ENCODE peak calls at places on chromosome 11, in seven cellular contexts. T is cardiac muscle cell; I is heart right ventricle; A is PC-9; H is esophagus muscularis mucosa; K is naive thymus-derived CD4-positive, alpha-beta T cell; E is transverse colon. N is an unnamed sample.

GRCh38 chr11:2365571-2366210 is 11.4 kb upstream of the CD81 start:
- DNase-seq in H (no peak), E (no peak), T (no peak), I (no peak), A (no peak), K (no peak), N (no peak)

GRCh38 chr11:35523351-35523768 is 2.1 kb downstream of the PAMR1 start:
- DNase-seq in E (no peak), H (no peak), I (no peak), A (no peak), T (no peak), K (no peak), N (no peak)

GRCh38 chr11:1770528-1770927 is 6.8 kb upstream of the CTSD start:
- DNase-seq in T (no peak), K (no peak), H (no peak), A (no peak), I (no peak), E (peak; percentile 8), N (no peak)

GRCh38 chr11:88596786-88597185 is 259.2 kb upstream of the CTSC start:
- DNase-seq in T (no peak), A (no peak), I (no peak), H (no peak), E (no peak), K (no peak), N (no peak)

GRCh38 chr11:42770444-42771065 is 541.2 kb upstream of the API5 start:
- DNase-seq in H (no peak), T (peak; percentile 40), A (no peak), E (peak; percentile 7), K (no peak), I (no peak), N (peak; percentile 33)

GRCh38 chr11:81870066-81870412 is 863.6 kb downstream of the FAM181B start:
- DNase-seq in I (no peak), A (no peak), H (no peak), T (no peak), K (no peak), E (no peak), N (no peak)

GRCh38 chr11:111798279-111798678 is 32.1 kb upstream of the PPP2R1B start:
- DNase-seq in A (no peak), E (no peak), T (no peak), H (no peak), K (no peak), I (no peak), N (no peak)

GRCh38 chr11:132913295-132913694 is 619.0 kb downstream of the OPCML start:
- DNase-seq in K (no peak), I (no peak), T (no peak), A (no peak), H (no peak), E (no peak), N (no peak)

GRCh38 chr11:102256251-102256650 is 61.0 kb upstream of the BIRC3 start:
- DNase-seq in T (no peak), K (no peak), A (no peak), E (no peak), I (no peak), H (no peak), N (no peak)

GRCh38 chr11:46966773-46967172 is 30.2 kb downstream of the CSTPP1 start:
- DNase-seq in E (no peak), H (no peak), A (no peak), T (no peak), K (no peak), I (no peak), N (no peak)

GRCh38 chr11:17735823-17736772 is 1.5 kb downstream of the KCNC1 start:
- DNase-seq in H (no peak), E (no peak), A (no peak), T (no peak), K (no peak), I (no peak), N (no peak)

GRCh38 chr11:73401217-73401923 is 25.2 kb downstream of the RELT start:
- DNase-seq in T (no peak), K (no peak), E (no peak), A (no peak), H (no peak), I (no peak), N (no peak)

GRCh38 chr11:10155793-10156490 is 138.1 kb downstream of the SBF2 start:
- DNase-seq in I (no peak), T (no peak), E (no peak), A (no peak), H (no peak), K (no peak), N (peak; percentile 2)

GRCh38 chr11:2778630-2779498 is 79.1 kb upstream of the KCNQ1OT1 start:
- DNase-seq in K (peak; percentile 4), A (no peak), I (peak; percentile 85), T (peak; percentile 95), H (peak; percentile 92), E (peak; percentile 86), N (peak; percentile 92)

GRCh38 chr11:125332821-125333220 is 163.2 kb downstream of the FEZ1 start:
- DNase-seq in K (no peak), T (no peak), I (no peak), A (no peak), H (no peak), E (no peak), N (no peak)

GRCh38 chr11:125331357-125331756 is 164.7 kb downstream of the FEZ1 start:
- DNase-seq in I (no peak), T (no peak), A (no peak), K (no peak), E (no peak), H (no peak), N (no peak)

GRCh38 chr11:125329786-125330185 is 165.2 kb downstream of the PKNOX2 start:
- DNase-seq in H (no peak), K (no peak), T (no peak), E (no peak), I (no peak), A (no peak), N (no peak)

GRCh38 chr11:125328181-125328580 is 163.6 kb downstream of the PKNOX2 start:
- DNase-seq in E (no peak), I (no peak), T (no peak), H (no peak), A (no peak), K (no peak), N (no peak)

DNA sequence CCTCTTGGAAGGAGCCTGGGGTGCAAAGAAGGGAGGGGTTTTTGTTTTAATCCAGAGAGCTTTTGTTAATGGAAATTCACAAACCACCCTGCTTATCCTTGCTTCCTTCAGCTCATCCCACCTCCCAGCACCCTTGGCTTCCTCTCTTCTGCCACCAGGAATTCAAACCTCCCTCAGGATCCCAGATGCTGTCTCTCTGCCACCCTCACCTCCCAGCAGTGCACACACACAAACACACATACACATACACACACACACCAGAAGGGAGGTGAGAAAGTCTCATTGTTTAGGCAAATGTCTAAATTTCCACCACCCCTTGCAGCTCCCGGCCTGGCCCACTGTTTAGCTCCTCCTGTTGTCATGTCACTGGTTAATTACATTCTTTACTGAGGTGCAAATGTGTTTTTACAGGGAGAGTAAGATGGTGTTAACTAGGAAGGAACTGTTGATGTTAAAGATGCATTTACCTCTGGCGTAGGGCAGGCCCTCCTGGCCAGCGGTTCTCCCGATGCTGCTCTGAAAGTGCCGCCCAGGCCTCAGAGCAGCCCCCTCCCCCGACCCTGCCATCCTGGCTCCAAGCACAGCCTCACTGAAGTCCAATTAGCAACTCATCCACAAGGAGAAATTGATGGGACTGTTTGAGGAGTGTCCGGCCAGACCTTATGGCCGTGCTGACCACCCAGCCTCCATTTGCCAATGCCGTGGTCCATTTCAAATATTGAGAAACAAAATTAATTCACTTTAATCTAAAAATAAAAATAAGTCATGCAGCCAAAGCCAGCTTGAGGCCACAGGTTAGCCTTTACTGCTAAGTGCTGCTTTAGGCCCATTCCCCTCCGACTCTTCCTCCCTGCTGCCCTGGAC is 165.4 kb downstream of the FEZ1 start:
- DNase-seq in E (no peak), H (no peak), I (no peak), A (no peak), T (no peak), K (no peak), N (no peak)
- H3K4me1 ChIP-seq in E (no peaks in the 10 kb centered on the region), H (no peaks in the 10 kb centered on the region), I (no peaks in the 10 kb centered on the region), A (no peaks in the 10 kb centered on the region), T (peaks cover 11% of the 10 kb centered on the region), K (no peaks in the 10 kb centered on the region), N (no peaks in the 10 kb centered on the region)

GRCh38 chr11:76235233-76236091 is 29.2 kb upstream of the WNT11 start:
- DNase-seq in E (peak; percentile 91), I (peak; percentile 84), T (peak; percentile 97), K (peak; percentile 79), H (peak; percentile 99), A (peak; percentile 86), N (peak; percentile 91)

GRCh38 chr11:76237914-76238313 is 31.6 kb upstream of the WNT11 start:
- DNase-seq in I (no peak), E (no peak), T (no peak), K (no peak), A (no peak), H (no peak), N (peak; percentile 36)

GRCh38 chr11:76238551-76238950 is 32.2 kb upstream of the WNT11 start:
- DNase-seq in T (no peak), H (no peak), K (no peak), I (no peak), A (no peak), E (no peak), N (peak; percentile 27)

GRCh38 chr11:76236092-76237026 is 30.1 kb upstream of the WNT11 start:
- DNase-seq in I (peak; percentile 69), K (no peak), E (peak; percentile 63), A (peak; percentile 58), H (no peak), T (peak; percentile 81), N (peak; percentile 10)

GRCh38 chr11:76237041-76237649 is 30.8 kb upstream of the WNT11 start:
- DNase-seq in E (no peak), I (no peak), A (no peak), K (no peak), H (no peak), T (no peak), N (no peak)
- H3K4me3 ChIP-seq in E (no peak overlapping the region), I (no peak overlapping the region), A (no peak overlapping the region), K (no peak overlapping the region), H (no peak overlapping the region), T (no peak overlapping the region), N (no peak overlapping the region)

DNA sequence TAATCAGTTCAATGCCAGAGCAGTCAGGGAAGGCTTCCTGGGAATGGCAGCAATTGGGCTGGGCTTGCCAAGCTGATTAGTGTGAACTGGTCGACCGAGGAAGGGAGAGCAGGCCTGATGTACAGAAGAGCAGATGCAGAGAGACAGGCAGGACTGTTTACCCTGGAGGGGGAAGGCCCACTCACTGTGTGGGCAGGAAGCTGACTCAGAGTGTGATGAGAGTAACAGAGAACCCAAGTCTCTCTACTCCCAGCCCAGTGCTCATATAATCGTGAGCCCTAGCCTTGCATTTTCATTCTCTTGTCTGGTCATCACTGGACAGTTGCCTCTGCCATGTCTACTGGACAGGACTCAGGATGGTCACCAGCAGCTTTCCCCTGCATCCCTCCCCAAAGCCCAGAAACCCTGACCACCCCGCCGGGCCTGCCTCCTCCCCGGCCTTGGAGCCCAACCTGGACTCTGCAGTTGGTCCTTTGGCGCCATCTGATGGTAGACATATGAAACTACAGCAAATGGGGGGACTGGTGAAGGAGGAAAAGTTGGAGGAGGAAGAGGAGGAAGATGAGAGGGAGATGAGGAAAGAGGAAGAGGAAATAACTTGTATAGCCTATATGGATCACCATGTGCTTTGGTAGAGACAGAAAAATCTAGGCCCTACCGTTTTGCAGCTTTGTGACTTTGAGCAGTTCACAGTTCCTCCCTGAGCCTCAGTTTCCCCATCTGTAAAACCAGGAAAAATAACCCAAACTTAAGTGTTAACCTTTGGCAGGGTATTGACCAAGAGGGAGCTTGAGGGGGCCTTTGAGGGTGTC is 43.4 kb upstream of the PRDM11 start:
- DNase-seq in T (peak; percentile 75), A (no peak), E (peak; percentile 51), I (peak; percentile 57), H (peak; percentile 92), K (peak; percentile 39), N (peak; percentile 73)
- H3K9me3 ChIP-seq in T (no peaks in the 10 kb centered on the region), A (no peaks in the 10 kb centered on the region), E (no peaks in the 10 kb centered on the region), I (no peaks in the 10 kb centered on the region), H (no peaks in the 10 kb centered on the region), K (no peaks in the 10 kb centered on the region), N (no peaks in the 10 kb centered on the region)

GRCh38 chr11:67406420-67406968 is 2.6 kb downstream of the TBC1D10C start:
- DNase-seq in A (no peak), T (no peak), I (no peak), H (no peak), K (no peak), E (no peak), N (no peak)
- H3K4me1 ChIP-seq in A (peaks cover 6% of the 10 kb centered on the region), T (peaks cover 5% of the 10 kb centered on the region), I (no peaks in the 10 kb centered on the region), H (peaks cover 32% of the 10 kb centered on the region), K (peaks cover 75% of the 10 kb centered on the region), E (peaks cover 16% of the 10 kb centered on the region), N (peaks cover 2% of the 10 kb centered on the region)